ENCODE peak calls at places on chromosomes 2 and 18, in four cellular contexts. B is psoas muscle; X is CD8-positive, alpha-beta T cell; V is lower lobe of right lung. S is an unnamed sample.

GRCh38 chr2:216918088-216918680 is 58.3 kb upstream of the TNP1 start:
- DNase-seq in B (peak), X (no peak), V (no peak), S (no peak)

GRCh38 chr18:50203801-50204604 is 9.1 kb upstream of the MYO5B start:
- DNase-seq in B (no peak), V (peak), X (no peak), S (peak)

GRCh38 chr2:174729797-174730529 is 34.3 kb downstream of the CHRNA1 start:
- DNase-seq in B (no peak), X (peak), V (no peak), S (no peak)

GRCh38 chr2:208306291-208306690 is 40.2 kb downstream of the PIKFYVE start:
- DNase-seq in V (no peak), B (no peak), X (no peak), S (no peak)

GRCh38 chr18:10301831-10302483 is 152.5 kb upstream of the APCDD1 start:
- DNase-seq in X (no peak), V (no peak), B (peak), S (no peak)

GRCh38 chr18:33421225-33421624 is 19.3 kb downstream of the CCDC178 start:
- DNase-seq in X (no peak), B (no peak), V (no peak), S (no peak)

GRCh38 chr18:79933765-79934164 is 17.7 kb downstream of the SLC66A2 start:
- DNase-seq in V (peak), X (no peak), B (peak), S (no peak)

GRCh38 chr18:73101977-73102376 is 234.2 kb upstream of the NETO1 start:
- DNase-seq in X (no peak), V (no peak), B (no peak), S (no peak)

GRCh38 chr2:124048102-124048501 is 23.0 kb downstream of the CNTNAP5 start:
- DNase-seq in X (no peak), V (no peak), B (no peak), S (no peak)

GRCh38 chr2:124048664-124049063 is 23.6 kb downstream of the CNTNAP5 start:
- DNase-seq in B (no peak), V (no peak), X (no peak), S (no peak)

GRCh38 chr2:124046332-124046731 is 21.2 kb downstream of the CNTNAP5 start:
- DNase-seq in V (no peak), B (no peak), X (no peak), S (no peak)

GRCh38 chr2:124049136-124049535 is 24.0 kb downstream of the CNTNAP5 start:
- DNase-seq in B (no peak), X (no peak), V (no peak), S (no peak)

DNA sequence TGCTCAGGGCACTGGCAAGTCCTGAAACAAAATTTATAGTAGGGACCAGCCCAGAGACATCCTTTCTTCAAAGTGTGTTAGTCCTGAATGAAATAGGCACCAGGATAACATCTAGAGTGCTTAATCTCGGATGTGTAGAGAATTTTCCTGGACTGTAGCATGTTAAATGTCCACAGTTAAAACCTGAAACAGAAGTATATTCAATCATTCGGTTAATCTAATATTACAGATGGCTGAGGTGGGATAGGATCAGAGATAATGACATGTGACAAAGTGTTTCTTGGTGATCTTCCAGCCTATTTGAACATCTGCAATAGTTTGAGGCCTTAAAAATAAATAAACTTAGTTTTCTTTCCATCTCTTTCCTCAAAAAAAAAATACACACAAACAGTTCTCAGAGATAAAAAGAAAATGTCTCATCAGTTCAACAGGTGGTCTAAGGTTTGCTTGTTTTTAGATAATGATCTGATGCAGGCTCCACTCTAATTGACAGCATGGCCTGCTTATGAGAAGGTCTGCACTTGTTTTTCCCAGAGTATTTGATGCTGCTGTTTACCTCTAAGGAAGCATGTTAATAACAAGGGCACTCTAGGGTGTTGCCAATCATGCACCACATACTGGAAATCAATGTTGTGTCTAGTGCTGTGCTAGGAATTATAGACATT is 25.9 kb downstream of the CNTNAP5 start:
- DNase-seq in B (no peak), X (no peak), V (no peak), S (no peak)
- TF ChIP-seq CTCF in B (no peak), X (no peak), V (no peak), S (no peak)

GRCh38 chr2:98615481-98615880 is 7.1 kb downstream of the UNC50 start:
- DNase-seq in V (no peak), X (no peak), B (no peak), S (no peak)
- TF ChIP-seq CTCF in V (no peak), X (no peak), B (no peak), S (no peak)

GRCh38 chr2:207166349-207167128 is 791 bp upstream of the KLF7 start:
- DNase-seq in V (peak), X (peak), B (peak), S (peak)
- TF ChIP-seq CTCF in V (peak), X (no peak), B (no peak), S (peak)

DNA sequence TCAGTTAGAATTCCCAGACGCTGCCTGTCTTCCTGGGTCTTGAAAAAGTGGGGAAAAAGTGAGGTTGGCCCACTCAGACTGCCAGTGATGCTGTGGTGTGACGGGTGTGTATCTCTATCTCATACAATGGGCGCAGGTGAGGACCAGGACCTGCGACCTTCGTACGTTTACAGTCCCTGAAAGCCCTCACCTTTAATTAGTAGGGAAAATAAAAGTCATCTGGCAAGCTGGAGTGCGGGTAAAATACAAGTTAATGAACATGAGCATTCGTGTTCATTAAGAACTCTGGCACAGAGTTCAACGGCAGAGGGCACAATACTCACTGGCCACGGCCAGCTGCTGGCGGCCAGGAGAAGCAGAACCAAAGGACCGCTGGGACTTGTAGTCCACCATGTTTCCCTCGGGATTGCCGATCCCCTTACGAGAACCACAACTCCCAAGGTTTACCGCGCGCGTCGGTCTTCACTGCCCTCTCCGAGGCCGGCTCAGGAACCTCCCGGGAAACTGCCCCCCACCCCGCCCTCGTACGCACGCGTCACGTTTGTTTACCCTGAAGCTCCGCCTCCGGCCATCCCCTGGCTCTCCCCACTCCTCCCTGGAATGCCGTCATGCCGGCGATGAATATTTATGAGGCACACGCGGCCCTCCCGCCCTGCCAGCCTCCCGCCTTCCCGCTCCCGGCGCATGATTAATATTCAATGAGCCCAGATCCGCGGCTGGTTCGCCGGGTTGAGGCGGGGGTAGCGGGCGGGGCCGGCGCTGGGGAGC is 486 bp upstream of the PHLPP1 start:
- DNase-seq in X (peak), B (peak), V (peak), S (peak)
- TF ChIP-seq CTCF in X (peak), B (peak), V (peak), S (peak)

GRCh38 chr2:27023740-27024139 is 9.0 kb upstream of the TMEM214 start:
- DNase-seq in B (no peak), X (no peak), V (no peak), S (no peak)

GRCh38 chr2:27025281-27025800 is 7.4 kb upstream of the TMEM214 start:
- DNase-seq in X (no peak), V (no peak), B (peak), S (no peak)

GRCh38 chr2:27024812-27025211 is 8.0 kb upstream of the TMEM214 start:
- DNase-seq in X (no peak), B (no peak), V (no peak), S (no peak)

GRCh38 chr2:27025861-27026851 is 6.6 kb upstream of the TMEM214 start:
- DNase-seq in B (no peak), X (no peak), V (no peak), S (no peak)

DNA sequence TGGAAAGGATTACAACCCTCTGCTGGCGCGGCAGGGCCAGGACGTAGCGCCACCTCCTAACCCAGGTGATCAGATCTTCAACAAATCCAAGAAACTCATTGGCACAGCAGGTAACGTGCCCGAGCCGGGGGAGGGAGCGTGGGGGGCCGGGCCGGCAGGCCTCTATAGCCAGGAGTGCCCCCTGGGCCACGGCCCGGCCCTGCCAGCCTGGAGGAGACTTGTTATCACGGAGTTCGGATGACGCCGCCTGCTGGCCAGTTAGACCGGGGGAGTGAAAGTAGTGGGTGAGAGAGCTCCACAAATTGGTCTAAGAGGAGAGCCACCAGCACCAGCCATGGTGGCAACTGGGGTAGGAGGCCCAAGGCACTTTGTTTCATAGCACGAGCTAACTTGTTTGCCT is 8.6 kb upstream of the TMEM214 start:
- DNase-seq in V (no peak), X (no peak), B (peak), S (no peak)
- TF ChIP-seq CTCF in V (no peak), X (no peak), B (no peak), S (no peak)

DNA sequence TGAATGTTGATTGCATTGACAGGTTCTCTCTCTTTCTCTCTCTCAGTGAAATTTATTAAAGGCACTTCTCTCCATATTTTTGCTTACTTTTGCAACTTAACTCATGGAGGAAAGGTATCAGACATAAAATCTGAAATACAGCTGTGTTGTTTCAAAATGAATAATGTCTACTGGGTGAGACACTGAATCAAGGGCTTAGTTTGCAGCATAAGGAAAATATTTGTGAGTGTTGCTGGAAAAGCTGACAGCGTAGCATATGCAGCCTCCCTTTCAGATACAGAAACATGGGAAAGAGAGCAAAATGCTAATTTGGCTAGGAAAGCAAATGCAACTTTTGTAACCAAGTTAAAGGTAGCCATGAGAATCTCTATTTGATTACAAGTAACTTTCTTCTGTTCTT is 81.5 kb upstream of the COL3A1 start:
- DNase-seq in B (no peak), V (no peak), X (no peak), S (no peak)
- TF ChIP-seq CTCF in B (no peak), V (no peak), X (no peak), S (no peak)

DNA sequence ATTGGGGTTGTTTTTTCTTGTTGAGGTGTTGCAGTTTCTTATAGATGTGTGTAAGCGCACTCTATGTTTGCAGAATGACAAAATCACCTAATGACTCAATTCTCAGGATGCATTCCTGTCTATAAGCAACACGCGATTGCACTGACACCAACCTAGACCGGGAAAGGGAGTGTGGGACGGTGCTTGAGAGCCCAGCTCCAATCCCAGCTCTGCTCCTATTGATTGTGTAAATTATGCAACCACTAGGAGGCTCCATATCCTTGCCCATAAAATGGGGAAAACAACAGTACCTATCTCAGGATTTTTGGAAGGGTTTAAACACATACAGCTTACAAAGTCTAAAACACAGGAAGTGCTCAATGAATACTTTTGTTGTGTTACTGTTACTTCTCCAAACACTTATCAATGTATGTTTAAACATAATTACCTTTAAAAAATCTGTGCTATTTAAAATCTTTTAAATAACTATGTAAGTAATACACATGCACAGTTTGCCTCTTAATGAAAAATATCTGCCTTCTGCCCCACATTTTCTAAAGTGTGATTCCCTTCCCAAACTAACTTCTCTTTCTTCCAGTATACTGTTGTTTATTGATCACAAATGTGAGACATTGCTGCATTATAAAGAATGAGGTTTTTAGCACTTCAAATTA is 132.5 kb downstream of the SPHKAP start:
- DNase-seq in X (no peak), B (no peak), V (no peak), S (no peak)
- TF ChIP-seq CTCF in X (no peak), B (no peak), V (peak), S (peak)

DNA sequence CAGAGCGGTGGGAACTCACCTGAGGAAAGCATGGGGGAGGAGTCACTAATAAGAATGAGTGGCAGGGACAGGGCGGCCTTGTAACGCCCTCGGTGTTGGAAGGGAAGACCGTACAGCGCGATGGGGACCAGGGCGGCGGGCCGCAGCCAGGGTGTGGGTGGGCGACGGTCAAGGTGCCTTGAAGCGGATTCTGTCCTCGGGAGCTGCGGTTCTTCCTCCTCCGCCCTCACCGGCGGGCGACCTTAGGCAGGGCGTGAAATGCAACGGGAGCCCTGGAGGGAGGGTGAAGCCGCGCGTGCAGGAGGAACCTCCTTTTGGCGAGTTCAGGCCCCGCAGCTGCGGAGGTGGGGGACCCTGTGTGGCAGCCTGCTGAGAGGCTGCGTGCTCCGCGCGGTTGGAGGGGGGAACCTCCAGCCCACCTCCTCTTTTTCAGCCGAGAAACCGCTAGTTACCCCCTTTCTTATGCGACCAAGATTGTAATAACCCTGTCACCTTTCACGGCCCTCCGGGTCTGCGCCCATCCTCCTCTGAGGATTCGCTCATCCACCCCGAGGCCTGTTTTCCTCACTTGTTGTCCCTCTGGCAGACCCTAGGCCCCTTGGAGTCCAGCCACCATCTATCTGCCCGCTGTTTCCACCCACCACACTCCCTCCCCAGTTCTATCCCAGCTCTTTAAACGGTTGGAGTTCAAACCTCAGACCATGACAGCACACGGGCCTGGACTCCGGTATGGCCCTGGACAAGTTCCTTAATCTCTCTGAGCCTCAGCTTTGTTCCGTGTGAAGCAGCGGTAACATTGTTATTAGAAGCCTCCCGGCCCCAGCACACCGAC is 817 bp upstream of the RNU2-63P start:
- DNase-seq in V (peak), X (no peak), B (no peak), S (peak)
- TF ChIP-seq CTCF in V (no peak), X (no peak), B (no peak), S (no peak)

DNA sequence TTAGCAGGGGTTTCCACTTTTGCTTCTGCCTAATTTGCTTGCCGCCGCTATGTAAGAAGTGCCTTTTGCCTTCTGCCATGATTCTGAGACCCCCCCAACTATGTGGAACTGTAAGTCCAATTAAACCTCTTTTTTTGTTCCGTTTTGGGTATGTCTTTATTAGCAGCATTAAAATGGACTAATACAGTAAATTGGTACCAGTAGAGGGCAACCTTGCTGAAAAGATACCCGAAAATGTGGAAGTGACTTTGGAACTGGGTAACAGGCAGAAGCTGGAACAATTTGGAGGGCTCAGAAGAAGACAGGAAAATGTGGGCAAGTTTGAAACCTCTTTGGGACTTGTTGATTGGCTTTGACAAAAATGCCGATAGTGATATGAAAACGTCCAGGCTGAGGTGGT is 216.1 kb upstream of the FSIP2 start:
- DNase-seq in X (no peak), B (no peak), V (no peak), S (no peak)
- TF ChIP-seq CTCF in X (no peak), B (no peak), V (no peak), S (no peak)